ENCODE peak calls at places on chromosomes 7 and 10, in seven cellular contexts. N is fibroblast of mammary gland, P is A549, C is foreskin fibroblast, W is PC-9, G is pancreas, J is A673. Y is an unnamed sample.
A peak's percentile ranks its signal among the peaks of the same experiment; 100 is the strongest.

GRCh38 chr7:142384508-142384922 is 126.7 kb upstream of the PRSS58 start:
- DNase-seq in G (no peak), J (no peak), W (no peak), P (no peak), N (peak; percentile 86), C (peak; percentile 34), Y (peak; percentile 95)

GRCh38 chr10:78747366-78747955 is 321.3 kb upstream of the ZMIZ1 start:
- DNase-seq in J (no peak), G (no peak), C (no peak), P (no peak), W (no peak), N (no peak), Y (no peak)

GRCh38 chr10:114335614-114336013 is 68.7 kb downstream of the AFAP1L2 start:
- DNase-seq in W (no peak), J (no peak), G (no peak), C (no peak), P (no peak), N (no peak), Y (no peak)

GRCh38 chr10:110494532-110494931 is 3.2 kb upstream of the DUSP5 start:
- DNase-seq in C (no peak), P (no peak), J (no peak), W (no peak), G (no peak), N (peak; percentile 53), Y (no peak)

GRCh38 chr10:103578782-103579382 is 85.4 kb downstream of the NEURL1 start:
- DNase-seq in C (no peak), N (no peak), G (peak; percentile 65), J (no peak), P (peak; percentile 33), W (no peak), Y (no peak)

GRCh38 chr7:102146122-102146521 is 140.5 kb upstream of the SH2B2 start:
- DNase-seq in W (no peak), N (no peak), C (peak; percentile 23), J (no peak), P (no peak), G (no peak), Y (no peak)

GRCh38 chr10:351770-352318 is 216.6 kb downstream of the ZMYND11 start:
- DNase-seq in W (no peak), G (no peak), J (no peak), P (no peak), C (no peak), N (no peak), Y (no peak)

GRCh38 chr10:86234102-86234501 is 132.5 kb downstream of the GRID1 start:
- DNase-seq in G (no peak), P (no peak), W (no peak), N (no peak), J (no peak), C (no peak), Y (peak; percentile 89)

GRCh38 chr7:74254858-74255379 is 720 bp upstream of the RFC2 start:
- DNase-seq in J (no peak), P (no peak), C (no peak), N (no peak), G (peak; percentile 21), W (no peak), Y (peak; percentile 26)

GRCh38 chr10:27685686-27686085 is 59.9 kb downstream of the MKX start:
- DNase-seq in W (no peak), P (no peak), G (no peak), N (no peak), C (no peak), J (no peak), Y (no peak)

GRCh38 chr10:133004991-133005390 is 62.6 kb upstream of the CFAP46 start:
- DNase-seq in P (no peak), J (no peak), G (no peak), W (no peak), C (no peak), N (no peak), Y (no peak)

GRCh38 chr10:77782328-77783061 is 144.1 kb downstream of the DLG5 start:
- DNase-seq in G (no peak), P (no peak), N (no peak), J (no peak), C (no peak), W (no peak), Y (no peak)

GRCh38 chr10:91201213-91201996 is 19.1 kb upstream of the PCGF5 start:
- DNase-seq in C (no peak), P (no peak), G (no peak), W (no peak), N (peak; percentile 34), J (no peak), Y (no peak)

GRCh38 chr7:116726713-116727431 is 54.9 kb downstream of the MET start:
- DNase-seq in P (no peak), C (peak; percentile 56), W (no peak), G (no peak), J (no peak), N (no peak), Y (no peak)

GRCh38 chr7:31883761-31884164 is 186.4 kb downstream of the PDE1C start:
- DNase-seq in W (no peak), P (no peak), C (peak; percentile 1), G (no peak), J (peak; percentile 80), N (peak; percentile 55), Y (peak; percentile 34)

GRCh38 chr7:114663502-114663901 is 248.9 kb downstream of the FOXP2 start:
- DNase-seq in W (no peak), J (peak; percentile 35), C (peak; percentile 48), G (no peak), N (peak; percentile 43), P (no peak), Y (no peak)

GRCh38 chr7:303884-304573 is 14.1 kb downstream of the FOXL3 start:
- DNase-seq in C (no peak), W (no peak), P (no peak), N (no peak), J (no peak), G (no peak), Y (no peak)

GRCh38 chr7:149819141-149819960 is 18.8 kb upstream of the ZNF862 start:
- DNase-seq in J (no peak), P (no peak), N (no peak), G (no peak), C (no peak), W (no peak), Y (no peak)

GRCh38 chr10:1287493-1288480 is 231.6 kb downstream of the WDR37 start:
- DNase-seq in W (no peak), N (no peak), P (no peak), J (peak; percentile 4), C (no peak), G (no peak), Y (no peak)

GRCh38 chr10:67779455-67780205 is 58.4 kb downstream of the DNAJC12 start:
- DNase-seq in C (peak; percentile 83), G (peak; percentile 73), P (peak; percentile 62), J (peak; percentile 85), W (peak; percentile 65), N (peak; percentile 83), Y (peak; percentile 73)

GRCh38 chr10:103781329-103782061 is 73.9 kb downstream of the SH3PXD2A start:
- DNase-seq in W (peak; percentile 92), C (peak; percentile 94), N (peak; percentile 99), P (peak; percentile 68), G (no peak), J (peak; percentile 63), Y (no peak)

GRCh38 chr10:191703-192518 is 56.7 kb downstream of the ZMYND11 start:
- DNase-seq in W (no peak), G (no peak), C (peak; percentile 87), P (no peak), J (peak; percentile 39), N (peak; percentile 86), Y (no peak)

GRCh38 chr7:133434246-133434865 is 181.5 kb downstream of the EXOC4 start:
- DNase-seq in G (no peak), P (peak; percentile 21), W (no peak), J (peak; percentile 30), C (peak; percentile 68), N (peak; percentile 47), Y (peak; percentile 28)

GRCh38 chr7:23184709-23185354 is 3.0 kb downstream of the NUP42 start:
- DNase-seq in W (peak; percentile 34), C (peak; percentile 81), N (peak; percentile 68), J (peak; percentile 74), G (no peak), P (peak; percentile 22), Y (no peak)

GRCh38 chr10:19954601-19955000 is 138.4 kb downstream of the PLXDC2 start:
- DNase-seq in G (no peak), W (no peak), J (no peak), N (no peak), P (no peak), C (no peak), Y (no peak)

GRCh38 chr10:132884041-132884440 is 58.3 kb downstream of the CFAP46 start:
- DNase-seq in N (no peak), P (no peak), J (no peak), C (no peak), W (no peak), G (no peak), Y (no peak)

GRCh38 chr7:31114593-31115343 is 62.7 kb downstream of the ADCYAP1R1 start:
- DNase-seq in P (no peak), J (peak; percentile 26), W (no peak), C (peak; percentile 67), G (no peak), N (peak; percentile 51), Y (no peak)

DNA sequence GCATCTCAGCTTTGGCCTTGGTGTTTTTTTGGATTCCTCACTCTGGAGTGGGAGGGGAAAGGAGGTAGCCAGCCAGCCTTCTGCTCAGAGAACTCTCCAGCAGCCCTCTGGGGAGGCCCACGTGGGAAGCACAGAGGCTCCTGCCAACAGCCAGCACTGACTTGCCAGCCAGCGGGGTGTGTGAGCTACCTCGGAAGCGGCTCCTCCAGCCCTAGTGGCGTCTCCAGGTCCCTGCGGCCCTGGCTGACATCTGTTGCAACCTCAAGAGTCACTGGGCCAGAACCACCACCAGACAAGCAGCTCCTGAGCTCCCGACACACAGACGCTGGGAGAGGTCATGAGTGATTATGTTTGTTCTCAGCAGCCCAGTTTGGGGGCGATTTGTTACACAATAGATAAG is 180.2 kb upstream of the FZD8 start:
- DNase-seq in G (peak; percentile 25), N (peak; percentile 76), J (peak; percentile 79), C (peak; percentile 43), W (no peak), P (no peak), Y (no peak)
- H3K4me3 ChIP-seq in G (no peak overlapping the region), N (no peak overlapping the region), J (no peak overlapping the region), C (no peak overlapping the region), W (no peak overlapping the region), P (no peak overlapping the region), Y (no peak overlapping the region)

GRCh38 chr10:5564537-5565204 is 39.9 kb downstream of the CALML3 start:
- DNase-seq in W (no peak), N (no peak), P (no peak), G (no peak), C (no peak), J (no peak), Y (no peak)
- H3K4me3 ChIP-seq in W (no peak overlapping the region), N (no peak overlapping the region), P (no peak overlapping the region), G (no peak overlapping the region), C (no peak overlapping the region), J (no peak overlapping the region), Y (no peak overlapping the region)

DNA sequence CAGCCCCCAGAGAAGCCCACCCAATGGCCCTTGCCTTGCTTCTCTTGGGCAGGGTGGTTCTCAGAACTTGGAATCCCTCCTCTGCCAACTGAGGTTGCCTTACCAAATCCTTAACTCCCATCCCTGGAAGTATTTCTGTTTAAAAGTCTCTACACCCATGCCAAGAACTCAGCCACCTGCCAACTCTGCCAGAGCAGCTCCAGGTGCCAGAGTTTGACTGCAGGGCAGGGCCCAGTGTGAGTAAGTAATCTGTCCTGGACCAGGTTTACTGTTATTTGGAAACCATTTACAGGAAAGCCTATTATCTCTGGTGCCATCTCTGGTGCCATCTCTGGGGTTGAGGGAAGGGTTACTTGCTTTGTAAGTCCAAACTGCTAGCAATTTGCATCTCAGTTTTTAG is 2.5 kb downstream of the TSPAN15 start:
- DNase-seq in J (no peak), W (no peak), N (no peak), P (no peak), G (peak; percentile 48), C (no peak), Y (no peak)
- H3K4me3 ChIP-seq in J (no peak overlapping the region), W (peak overlapping the region; percentile 81), N (no peak overlapping the region), P (no peak overlapping the region), G (no peak overlapping the region), C (no peak overlapping the region), Y (no peak overlapping the region)

GRCh38 chr7:151736403-151736909 is 140.5 kb downstream of the PRKAG2 start:
- DNase-seq in P (peak; percentile 98), W (peak; percentile 94), N (peak; percentile 93), J (peak; percentile 77), G (peak; percentile 55), C (peak; percentile 99), Y (no peak)
- H3K4me3 ChIP-seq in P (peak overlapping the region; percentile 46), W (peak overlapping the region; percentile 26), N (peak overlapping the region; percentile 16), J (no peak overlapping the region), G (no peak overlapping the region), C (peak overlapping the region; percentile 15), Y (no peak overlapping the region)